ENCODE peak calls at places on chromosomes 6 and 20, in nine cellular contexts. One of them, this sample, is unnamed. For H3K4me1 and H3K36me3, the result is how much of the 10 kb centered on the place peaks cover.

GRCh38 chr20:63309261-63310071 is 16.5 kb downstream of the COL20A1 start:
- DNase-seq in CD8-positive, alpha-beta memory T cell: no peak
- DNase-seq in ovary: peak
- DNase-seq in colonic mucosa: no peak
- DNase-seq in fibroblast of lung: peak
- DNase-seq in psoas muscle: peak
- DNase-seq in small intestine: peak
- DNase-seq in CD8-positive, alpha-beta T cell: no peak
- DNase-seq in stomach: peak
- DNase-seq in this sample: no peak

GRCh38 chr20:47335251-47336012 is 21.1 kb downstream of the ZMYND8 start:
- DNase-seq in CD8-positive, alpha-beta T cell: no peak
- DNase-seq in ovary: no peak
- DNase-seq in stomach: no peak
- DNase-seq in psoas muscle: no peak
- DNase-seq in small intestine: no peak
- DNase-seq in CD8-positive, alpha-beta memory T cell: no peak
- DNase-seq in fibroblast of lung: no peak
- DNase-seq in colonic mucosa: no peak
- DNase-seq in this sample: no peak

GRCh38 chr6:10205892-10206291 is 209.0 kb downstream of the TFAP2A start:
- DNase-seq in fibroblast of lung: no peak
- DNase-seq in stomach: no peak
- DNase-seq in CD8-positive, alpha-beta memory T cell: no peak
- DNase-seq in ovary: no peak
- DNase-seq in psoas muscle: no peak
- DNase-seq in small intestine: no peak
- DNase-seq in colonic mucosa: no peak
- DNase-seq in CD8-positive, alpha-beta T cell: no peak
- DNase-seq in this sample: no peak

GRCh38 chr6:8084586-8084985 is 17.8 kb downstream of the EEF1E1 start:
- DNase-seq in CD8-positive, alpha-beta T cell: no peak
- DNase-seq in ovary: no peak
- DNase-seq in fibroblast of lung: peak
- DNase-seq in colonic mucosa: no peak
- DNase-seq in stomach: no peak
- DNase-seq in small intestine: no peak
- DNase-seq in CD8-positive, alpha-beta memory T cell: no peak
- DNase-seq in psoas muscle: no peak
- DNase-seq in this sample: no peak

GRCh38 chr20:49343246-49343645 is 65.4 kb upstream of the ZNFX1 start:
- DNase-seq in colonic mucosa: no peak
- DNase-seq in small intestine: no peak
- DNase-seq in ovary: no peak
- DNase-seq in stomach: no peak
- DNase-seq in psoas muscle: no peak
- DNase-seq in CD8-positive, alpha-beta T cell: no peak
- DNase-seq in CD8-positive, alpha-beta memory T cell: no peak
- DNase-seq in fibroblast of lung: no peak
- DNase-seq in this sample: no peak

GRCh38 chr20:35368616-35369423 is 43.0 kb downstream of the UQCC1 start:
- DNase-seq in psoas muscle: peak
- DNase-seq in colonic mucosa: no peak
- DNase-seq in stomach: no peak
- DNase-seq in fibroblast of lung: no peak
- DNase-seq in small intestine: no peak
- DNase-seq in CD8-positive, alpha-beta T cell: no peak
- DNase-seq in CD8-positive, alpha-beta memory T cell: no peak
- DNase-seq in ovary: no peak
- DNase-seq in this sample: no peak

GRCh38 chr6:89979473-89980119 is 85.3 kb downstream of the GJA10 start:
- DNase-seq in colonic mucosa: no peak
- DNase-seq in small intestine: no peak
- DNase-seq in psoas muscle: no peak
- DNase-seq in fibroblast of lung: no peak
- DNase-seq in ovary: no peak
- DNase-seq in stomach: no peak
- DNase-seq in CD8-positive, alpha-beta memory T cell: no peak
- DNase-seq in CD8-positive, alpha-beta T cell: no peak
- DNase-seq in this sample: no peak

GRCh38 chr20:48102821-48103635 is 317.7 kb upstream of the SULF2 start:
- DNase-seq in CD8-positive, alpha-beta T cell: no peak
- DNase-seq in psoas muscle: no peak
- DNase-seq in ovary: no peak
- DNase-seq in colonic mucosa: no peak
- DNase-seq in CD8-positive, alpha-beta memory T cell: no peak
- DNase-seq in stomach: no peak
- DNase-seq in fibroblast of lung: no peak
- DNase-seq in small intestine: no peak
- DNase-seq in this sample: no peak

GRCh38 chr20:41275181-41275793 is 42.2 kb downstream of the ZHX3 start:
- DNase-seq in colonic mucosa: no peak
- DNase-seq in small intestine: no peak
- DNase-seq in stomach: peak
- DNase-seq in ovary: no peak
- DNase-seq in psoas muscle: no peak
- DNase-seq in CD8-positive, alpha-beta memory T cell: no peak
- DNase-seq in fibroblast of lung: peak
- DNase-seq in CD8-positive, alpha-beta T cell: no peak
- DNase-seq in this sample: no peak

GRCh38 chr6:55882731-55883595 is 7.6 kb upstream of the BMP5 start:
- DNase-seq in CD8-positive, alpha-beta memory T cell: no peak
- DNase-seq in colonic mucosa: no peak
- DNase-seq in small intestine: no peak
- DNase-seq in fibroblast of lung: peak
- DNase-seq in stomach: no peak
- DNase-seq in ovary: no peak
- DNase-seq in CD8-positive, alpha-beta T cell: no peak
- DNase-seq in psoas muscle: no peak
- DNase-seq in this sample: no peak

GRCh38 chr6:4608361-4609115 is 167.7 kb upstream of the CDYL start:
- DNase-seq in stomach: no peak
- DNase-seq in small intestine: no peak
- DNase-seq in colonic mucosa: no peak
- DNase-seq in fibroblast of lung: no peak
- DNase-seq in CD8-positive, alpha-beta T cell: no peak
- DNase-seq in psoas muscle: peak
- DNase-seq in CD8-positive, alpha-beta memory T cell: no peak
- DNase-seq in ovary: no peak
- DNase-seq in this sample: no peak

GRCh38 chr6:122833229-122833556 is 44.1 kb downstream of the SMPDL3A start:
- DNase-seq in small intestine: no peak
- DNase-seq in CD8-positive, alpha-beta T cell: no peak
- DNase-seq in ovary: no peak
- DNase-seq in psoas muscle: no peak
- DNase-seq in fibroblast of lung: no peak
- DNase-seq in CD8-positive, alpha-beta memory T cell: no peak
- DNase-seq in colonic mucosa: no peak
- DNase-seq in stomach: no peak
- DNase-seq in this sample: no peak

GRCh38 chr6:122829456-122829855 is 40.4 kb downstream of the SMPDL3A start:
- DNase-seq in colonic mucosa: no peak
- DNase-seq in ovary: no peak
- DNase-seq in CD8-positive, alpha-beta memory T cell: no peak
- DNase-seq in small intestine: no peak
- DNase-seq in stomach: no peak
- DNase-seq in psoas muscle: no peak
- DNase-seq in fibroblast of lung: no peak
- DNase-seq in CD8-positive, alpha-beta T cell: no peak
- DNase-seq in this sample: no peak

GRCh38 chr6:122832515-122833228 is 43.6 kb downstream of the SMPDL3A start:
- DNase-seq in stomach: no peak
- DNase-seq in fibroblast of lung: no peak
- DNase-seq in psoas muscle: no peak
- DNase-seq in ovary: no peak
- DNase-seq in colonic mucosa: no peak
- DNase-seq in CD8-positive, alpha-beta T cell: no peak
- DNase-seq in small intestine: no peak
- DNase-seq in CD8-positive, alpha-beta memory T cell: no peak
- DNase-seq in this sample: no peak

GRCh38 chr6:122831511-122831910 is 42.5 kb downstream of the SMPDL3A start:
- DNase-seq in stomach: no peak
- DNase-seq in small intestine: peak
- DNase-seq in ovary: no peak
- DNase-seq in fibroblast of lung: no peak
- DNase-seq in CD8-positive, alpha-beta T cell: no peak
- DNase-seq in CD8-positive, alpha-beta memory T cell: no peak
- DNase-seq in psoas muscle: no peak
- DNase-seq in colonic mucosa: no peak
- DNase-seq in this sample: no peak
- H3K27ac ChIP-seq in stomach: no peak
- H3K27ac ChIP-seq in small intestine: no peak
- H3K27ac ChIP-seq in ovary: no peak
- H3K27ac ChIP-seq in fibroblast of lung: no peak
- H3K27ac ChIP-seq in CD8-positive, alpha-beta T cell: no peak
- H3K27ac ChIP-seq in CD8-positive, alpha-beta memory T cell: no peak
- H3K27ac ChIP-seq in psoas muscle: no peak
- H3K27ac ChIP-seq in colonic mucosa: no peak
- H3K27ac ChIP-seq in this sample: no peak

GRCh38 chr20:36861625-36861874 is 14.4 kb upstream of the TLDC2 start:
- DNase-seq in fibroblast of lung: no peak
- DNase-seq in stomach: no peak
- DNase-seq in psoas muscle: no peak
- DNase-seq in colonic mucosa: no peak
- DNase-seq in small intestine: no peak
- DNase-seq in ovary: no peak
- DNase-seq in CD8-positive, alpha-beta memory T cell: no peak
- DNase-seq in CD8-positive, alpha-beta T cell: no peak
- DNase-seq in this sample: no peak

GRCh38 chr20:36859700-36860330 is 16.1 kb upstream of the TLDC2 start:
- DNase-seq in small intestine: no peak
- DNase-seq in CD8-positive, alpha-beta memory T cell: no peak
- DNase-seq in ovary: no peak
- DNase-seq in psoas muscle: no peak
- DNase-seq in stomach: no peak
- DNase-seq in fibroblast of lung: no peak
- DNase-seq in CD8-positive, alpha-beta T cell: no peak
- DNase-seq in colonic mucosa: no peak
- DNase-seq in this sample: no peak

GRCh38 chr20:36861875-36862801 is 13.8 kb upstream of the TLDC2 start:
- DNase-seq in colonic mucosa: peak
- DNase-seq in fibroblast of lung: peak
- DNase-seq in ovary: peak
- DNase-seq in psoas muscle: peak
- DNase-seq in small intestine: no peak
- DNase-seq in stomach: peak
- DNase-seq in CD8-positive, alpha-beta memory T cell: no peak
- DNase-seq in CD8-positive, alpha-beta T cell: no peak
- DNase-seq in this sample: no peak

GRCh38 chr20:36860339-36860738 is 15.6 kb upstream of the TLDC2 start:
- DNase-seq in psoas muscle: no peak
- DNase-seq in stomach: no peak
- DNase-seq in fibroblast of lung: peak
- DNase-seq in CD8-positive, alpha-beta memory T cell: no peak
- DNase-seq in CD8-positive, alpha-beta T cell: no peak
- DNase-seq in ovary: no peak
- DNase-seq in small intestine: no peak
- DNase-seq in colonic mucosa: no peak
- DNase-seq in this sample: no peak

DNA sequence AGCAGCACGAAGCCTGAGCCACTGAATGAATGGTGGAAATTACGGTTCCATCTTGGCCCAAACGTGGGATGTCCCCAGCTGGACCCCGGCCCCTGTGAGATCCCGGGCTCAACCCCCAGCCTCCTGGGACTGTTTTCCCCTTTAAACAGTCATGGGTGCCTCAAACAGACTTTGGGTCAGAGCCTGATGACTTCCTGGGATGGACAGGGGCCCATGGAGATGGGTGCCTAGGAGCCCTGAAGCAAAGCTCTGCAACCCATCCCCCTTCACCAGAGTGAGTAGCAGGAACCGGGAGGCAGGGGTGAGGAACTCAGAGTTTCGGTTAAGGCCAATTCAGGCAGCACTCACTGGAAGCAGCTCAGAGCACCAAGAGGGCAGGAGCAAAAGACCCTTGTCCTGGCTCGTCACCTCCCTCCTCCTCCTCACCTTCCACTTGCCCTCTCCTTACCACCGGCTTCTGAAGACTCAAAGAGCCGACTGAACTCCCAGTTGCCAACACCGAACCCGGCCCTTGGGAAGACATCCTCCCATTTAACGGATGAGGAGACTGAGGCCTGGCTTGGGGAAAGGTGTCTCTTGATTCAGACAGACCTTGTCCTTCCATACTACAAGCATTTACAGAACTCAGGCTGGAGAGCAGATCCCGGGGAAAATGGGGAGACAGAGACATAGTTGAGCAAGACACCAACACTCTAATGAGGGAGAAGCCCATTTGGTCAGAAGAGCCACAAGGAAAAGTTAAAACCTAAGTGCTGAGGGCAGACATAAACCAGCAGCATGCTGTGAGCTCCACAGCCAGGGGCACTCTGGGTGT is 14.9 kb upstream of the TLDC2 start:
- DNase-seq in stomach: no peak
- DNase-seq in CD8-positive, alpha-beta memory T cell: no peak
- DNase-seq in psoas muscle: no peak
- DNase-seq in small intestine: no peak
- DNase-seq in colonic mucosa: no peak
- DNase-seq in fibroblast of lung: no peak
- DNase-seq in ovary: no peak
- DNase-seq in CD8-positive, alpha-beta T cell: no peak
- DNase-seq in this sample: no peak
- H3K4me1 ChIP-seq in stomach: half or more
- H3K4me1 ChIP-seq in CD8-positive, alpha-beta memory T cell: under half
- H3K4me1 ChIP-seq in psoas muscle: under half
- H3K4me1 ChIP-seq in small intestine: under half
- H3K4me1 ChIP-seq in colonic mucosa: under half
- H3K4me1 ChIP-seq in fibroblast of lung: under half
- H3K4me1 ChIP-seq in ovary: under half
- H3K4me1 ChIP-seq in CD8-positive, alpha-beta T cell: under half
- H3K4me1 ChIP-seq in this sample: under half

GRCh38 chr6:125882243-125882642 is 74.3 kb upstream of the HINT3 start:
- DNase-seq in psoas muscle: no peak
- DNase-seq in stomach: no peak
- DNase-seq in CD8-positive, alpha-beta memory T cell: no peak
- DNase-seq in CD8-positive, alpha-beta T cell: no peak
- DNase-seq in small intestine: no peak
- DNase-seq in colonic mucosa: no peak
- DNase-seq in ovary: no peak
- DNase-seq in fibroblast of lung: no peak
- DNase-seq in this sample: no peak
- H3K36me3 ChIP-seq in psoas muscle: half or more
- H3K36me3 ChIP-seq in stomach: half or more
- H3K36me3 ChIP-seq in CD8-positive, alpha-beta memory T cell: under half
- H3K36me3 ChIP-seq in CD8-positive, alpha-beta T cell: under half
- H3K36me3 ChIP-seq in small intestine: under half
- H3K36me3 ChIP-seq in colonic mucosa: under half
- H3K36me3 ChIP-seq in ovary: under half
- H3K36me3 ChIP-seq in fibroblast of lung: under half
- H3K36me3 ChIP-seq in this sample: under half

DNA sequence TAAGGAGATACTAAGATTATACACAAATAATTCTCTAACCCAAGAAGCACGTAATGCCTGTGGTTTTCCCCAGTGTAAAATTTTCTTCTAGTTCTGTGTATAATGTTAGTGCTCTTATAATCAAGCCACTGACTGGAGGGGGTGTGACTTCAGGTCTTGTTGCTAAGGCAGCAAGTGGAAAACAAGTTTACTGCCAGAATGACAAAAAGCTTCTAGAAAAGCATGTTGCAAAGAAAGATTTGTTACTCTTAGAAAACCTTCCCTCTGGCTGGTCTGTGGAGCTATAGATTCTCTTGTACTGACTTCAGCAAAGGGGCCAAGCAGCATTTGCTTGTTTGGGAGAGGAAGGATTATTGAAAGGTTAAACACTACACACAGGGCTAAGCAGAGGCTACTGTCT is 288.8 kb downstream of the BTBD9 start:
- DNase-seq in small intestine: no peak
- DNase-seq in ovary: no peak
- DNase-seq in CD8-positive, alpha-beta T cell: no peak
- DNase-seq in psoas muscle: no peak
- DNase-seq in CD8-positive, alpha-beta memory T cell: no peak
- DNase-seq in colonic mucosa: no peak
- DNase-seq in fibroblast of lung: peak
- DNase-seq in stomach: no peak
- DNase-seq in this sample: no peak
- H3K27ac ChIP-seq in small intestine: no peak
- H3K27ac ChIP-seq in ovary: no peak
- H3K27ac ChIP-seq in CD8-positive, alpha-beta T cell: no peak
- H3K27ac ChIP-seq in psoas muscle: no peak
- H3K27ac ChIP-seq in CD8-positive, alpha-beta memory T cell: no peak
- H3K27ac ChIP-seq in colonic mucosa: no peak
- H3K27ac ChIP-seq in fibroblast of lung: no peak
- H3K27ac ChIP-seq in stomach: peak
- H3K27ac ChIP-seq in this sample: no peak